ENCODE peak calls at places on chromosomes 4 and X, in seven cellular contexts. K is neural progenitor cell, C is uterus, Q is GM12865, R is AG10803, A is A673, X is AG09309. Z is an unnamed sample.

GRCh38 chr4:1207603-1208265 is 35.4 kb upstream of the SPON2 start:
- DNase-seq in K (no peak), C (peak), Q (no peak), R (peak), A (no peak), X (no peak), Z (peak)

GRCh38 chr4:51840791-51841190 is 2.2 kb upstream of the DCUN1D4 start:
- DNase-seq in K (no peak), C (no peak), Q (no peak), R (peak), A (no peak), X (no peak), Z (peak)

GRCh38 chrX:97539970-97540519 is 656.3 kb downstream of the RPA4 start:
- DNase-seq in K (no peak), C (no peak), Q (no peak), R (peak), A (no peak), X (no peak), Z (no peak)

GRCh38 chrX:113906168-113906567 is 677.7 kb upstream of the HTR2C start:
- DNase-seq in K (peak), C (no peak), Q (no peak), R (no peak), A (no peak), X (no peak), Z (no peak)

GRCh38 chr4:128782076-128782715 is 27.3 kb upstream of the JADE1 start:
- DNase-seq in K (peak), C (peak), Q (peak), R (peak), A (peak), X (no peak), Z (peak)

GRCh38 chr4:165711436-165711835 is 161.6 kb upstream of the TLL1 start:
- DNase-seq in K (no peak), C (no peak), Q (no peak), R (no peak), A (peak), X (no peak), Z (no peak)

GRCh38 chr4:21790437-21791029 is 158.0 kb downstream of the KCNIP4 start:
- DNase-seq in K (peak), C (no peak), Q (peak), R (peak), A (peak), X (no peak), Z (peak)

GRCh38 chrX:54043084-54043483 is 1.2 kb downstream of the PHF8 start:
- DNase-seq in K (no peak), C (no peak), Q (peak), R (no peak), A (no peak), X (no peak), Z (no peak)

GRCh38 chr4:123749408-123749807 is 352.8 kb downstream of the SPRY1 start:
- DNase-seq in K (no peak), C (no peak), Q (no peak), R (no peak), A (no peak), X (no peak), Z (no peak)

GRCh38 chrX:123219916-123220315 is 35.8 kb downstream of the GRIA3 start:
- DNase-seq in K (peak), C (no peak), Q (no peak), R (no peak), A (no peak), X (no peak), Z (no peak)

GRCh38 chrX:148133099-148133725 is 152.1 kb downstream of the FMR1NB start:
- DNase-seq in K (no peak), C (no peak), Q (peak), R (peak), A (no peak), X (no peak), Z (no peak)

GRCh38 chr4:89836031-89836777 is 757 bp downstream of the SNCA start:
- DNase-seq in K (peak), C (peak), Q (no peak), R (no peak), A (no peak), X (no peak), Z (no peak)

GRCh38 chrX:18291006-18291545 is 63.4 kb downstream of the SCML2 start:
- DNase-seq in K (no peak), C (no peak), Q (no peak), R (peak), A (no peak), X (no peak), Z (peak)

DNA sequence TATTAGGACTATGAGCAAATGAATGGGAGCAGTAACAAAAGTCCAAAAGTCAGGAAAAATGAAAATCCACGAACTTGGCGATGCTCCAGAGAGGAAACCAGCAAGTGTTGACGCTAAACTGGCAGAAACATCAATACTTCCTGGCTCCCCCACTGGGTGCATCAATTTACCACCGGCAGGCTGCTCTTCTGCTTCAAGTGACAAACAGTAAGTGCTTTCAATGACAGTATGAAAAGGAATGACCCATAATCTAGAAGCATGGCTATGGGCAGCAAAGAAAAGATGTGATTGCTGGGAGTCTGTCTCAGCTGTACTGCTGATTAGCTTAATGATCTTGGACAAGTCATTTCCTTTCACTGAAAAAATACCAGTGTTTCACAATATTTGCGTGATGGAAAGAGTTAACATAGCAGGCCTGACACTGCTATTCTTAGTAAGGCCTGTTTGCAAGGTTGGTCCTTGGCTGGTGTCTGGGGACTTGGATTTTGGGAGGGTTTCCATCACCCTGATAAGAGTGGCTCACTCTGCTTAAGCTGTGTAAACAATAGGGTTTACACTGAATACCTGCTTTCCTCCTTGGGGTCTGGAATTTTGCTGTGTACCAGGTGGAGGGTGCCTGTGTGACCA is 8.7 kb downstream of the ATP11C start:
- DNase-seq in K (no peak), C (no peak), Q (no peak), R (no peak), A (peak), X (no peak), Z (no peak)
- TF ChIP-seq CTCF in K (no peak), C (no peak), Q (no peak), R (no peak), A (no peak), X (no peak), Z (no peak)

GRCh38 chrX:71198066-71198465 is 25.0 kb upstream of the GJB1 start:
- DNase-seq in K (no peak), C (no peak), Q (peak), R (no peak), A (no peak), X (no peak), Z (no peak)
- H3K4me3 ChIP-seq in K (no peak), C (no peak), Q (peak), R (no peak), A (no peak), X (no peak), Z (no peak)

DNA sequence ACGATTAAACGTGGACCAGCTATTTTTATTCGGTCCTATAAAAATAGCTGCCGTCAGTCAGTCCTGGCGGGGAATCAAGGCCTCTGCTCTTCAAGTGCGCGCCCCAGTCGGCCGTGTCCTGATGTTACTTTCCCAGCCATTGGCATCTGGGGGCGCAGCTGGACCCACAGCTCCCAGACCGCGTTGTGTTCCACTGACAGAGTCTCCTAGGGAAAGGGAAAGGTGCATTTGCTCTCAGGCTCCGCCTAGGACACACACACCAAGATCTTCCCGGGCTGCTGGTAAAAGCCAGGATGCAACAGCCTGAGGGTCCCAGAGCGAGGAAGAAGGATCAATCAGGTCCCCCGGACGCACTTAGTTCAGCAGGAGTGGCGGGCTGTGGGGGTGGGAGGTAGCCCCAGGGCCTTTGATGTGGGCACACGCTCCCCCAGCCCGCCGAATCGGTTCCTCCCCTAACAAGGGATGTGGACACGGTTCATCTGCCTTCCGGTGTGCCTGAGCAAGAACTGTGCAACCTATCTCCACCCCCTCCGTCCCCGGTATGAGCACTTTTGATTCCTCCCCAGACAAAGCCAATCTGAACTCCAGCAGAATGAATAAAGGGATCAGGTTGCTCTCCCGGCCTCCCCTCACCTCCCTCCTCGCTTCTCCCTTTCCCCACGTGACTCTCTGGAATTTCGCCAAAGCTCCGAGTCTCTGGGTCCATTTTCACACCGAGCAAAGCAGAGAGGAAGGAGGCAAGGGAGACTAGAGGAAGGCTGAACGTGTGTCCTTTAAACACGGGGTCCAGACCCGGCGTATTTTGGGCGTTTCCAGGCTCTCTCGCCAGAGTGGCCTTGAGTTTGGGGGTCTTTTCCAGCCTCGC is 626 bp upstream of the FRAS1 start:
- DNase-seq in K (peak), C (peak), Q (peak), R (peak), A (peak), X (peak), Z (peak)
- TF ChIP-seq CTCF in K (peak), C (no peak), Q (no peak), R (peak), A (no peak), X (no peak), Z (peak)

GRCh38 chr4:16289872-16290554 is 63.7 kb upstream of the TAPT1 start:
- DNase-seq in K (peak), C (no peak), Q (peak), R (peak), A (peak), X (no peak), Z (peak)
- H3K4me3 ChIP-seq in K (no peak), C (no peak), Q (no peak), R (no peak), A (peak), X (no peak), Z (no peak)